ENCODE peak calls at places on chromosomes 2 and 18, in eight cellular contexts. One of them, this sample, is unnamed.

GRCh38 chr2:50751255-50752069 is 280.5 kb downstream of the NRXN1 start:
- DNase-seq in lower leg skin: no peak
- DNase-seq in breast epithelium: no peak
- DNase-seq in HCT116: no peak
- DNase-seq in K562: no peak
- DNase-seq in AG10803: no peak
- DNase-seq in uterus: no peak
- DNase-seq in heart left ventricle: no peak
- DNase-seq in this sample: no peak

GRCh38 chr2:229927817-229928321 is 5.6 kb downstream of the FBXO36 start:
- DNase-seq in lower leg skin: no peak
- DNase-seq in breast epithelium: no peak
- DNase-seq in HCT116: no peak
- DNase-seq in K562: no peak
- DNase-seq in AG10803: peak
- DNase-seq in uterus: no peak
- DNase-seq in heart left ventricle: no peak
- DNase-seq in this sample: no peak

GRCh38 chr2:96874099-96874831 is 4.4 kb upstream of the SEMA4C start:
- DNase-seq in lower leg skin: no peak
- DNase-seq in breast epithelium: no peak
- DNase-seq in HCT116: no peak
- DNase-seq in K562: peak
- DNase-seq in AG10803: no peak
- DNase-seq in uterus: no peak
- DNase-seq in heart left ventricle: no peak
- DNase-seq in this sample: peak

GRCh38 chr2:10526281-10526680 is 78.2 kb upstream of the ODC1 start:
- DNase-seq in lower leg skin: no peak
- DNase-seq in breast epithelium: no peak
- DNase-seq in HCT116: no peak
- DNase-seq in K562: no peak
- DNase-seq in AG10803: no peak
- DNase-seq in uterus: no peak
- DNase-seq in heart left ventricle: no peak
- DNase-seq in this sample: no peak

GRCh38 chr2:63679252-63679850 is 90.6 kb downstream of the MDH1 start:
- DNase-seq in lower leg skin: no peak
- DNase-seq in breast epithelium: no peak
- DNase-seq in HCT116: no peak
- DNase-seq in K562: no peak
- DNase-seq in AG10803: peak
- DNase-seq in uterus: no peak
- DNase-seq in heart left ventricle: no peak
- DNase-seq in this sample: no peak

GRCh38 chr2:219045937-219046550 is 4.7 kb upstream of the CFAP65 start:
- DNase-seq in lower leg skin: no peak
- DNase-seq in breast epithelium: no peak
- DNase-seq in HCT116: no peak
- DNase-seq in K562: peak
- DNase-seq in AG10803: no peak
- DNase-seq in uterus: no peak
- DNase-seq in heart left ventricle: no peak
- DNase-seq in this sample: peak

GRCh38 chr18:9323750-9324445 is 10.7 kb upstream of the TWSG1 start:
- DNase-seq in lower leg skin: no peak
- DNase-seq in breast epithelium: no peak
- DNase-seq in HCT116: no peak
- DNase-seq in K562: no peak
- DNase-seq in AG10803: peak
- DNase-seq in uterus: no peak
- DNase-seq in heart left ventricle: no peak
- DNase-seq in this sample: no peak

GRCh38 chr18:32674491-32674890 is 98.3 kb downstream of the KLHL14 start:
- DNase-seq in lower leg skin: no peak
- DNase-seq in breast epithelium: no peak
- DNase-seq in HCT116: no peak
- DNase-seq in K562: no peak
- DNase-seq in AG10803: no peak
- DNase-seq in uterus: no peak
- DNase-seq in heart left ventricle: no peak
- DNase-seq in this sample: no peak

GRCh38 chr18:23284629-23285028 is 149.3 kb downstream of the CABLES1 start:
- DNase-seq in lower leg skin: no peak
- DNase-seq in breast epithelium: no peak
- DNase-seq in HCT116: no peak
- DNase-seq in K562: no peak
- DNase-seq in AG10803: no peak
- DNase-seq in uterus: no peak
- DNase-seq in heart left ventricle: no peak
- DNase-seq in this sample: no peak

GRCh38 chr18:48866028-48866733 is 84.6 kb downstream of the SMAD7 start:
- DNase-seq in lower leg skin: no peak
- DNase-seq in breast epithelium: no peak
- DNase-seq in HCT116: no peak
- DNase-seq in K562: no peak
- DNase-seq in AG10803: peak
- DNase-seq in uterus: no peak
- DNase-seq in heart left ventricle: peak
- DNase-seq in this sample: no peak

GRCh38 chr2:99081886-99082285 is 59.6 kb upstream of the C2orf15 start:
- DNase-seq in lower leg skin: no peak
- DNase-seq in breast epithelium: no peak
- DNase-seq in HCT116: no peak
- DNase-seq in K562: no peak
- DNase-seq in AG10803: no peak
- DNase-seq in uterus: no peak
- DNase-seq in heart left ventricle: no peak
- DNase-seq in this sample: no peak

GRCh38 chr2:103656558-103656957 is 894.7 kb downstream of the TMEM182 start:
- DNase-seq in lower leg skin: no peak
- DNase-seq in breast epithelium: no peak
- DNase-seq in HCT116: no peak
- DNase-seq in K562: no peak
- DNase-seq in AG10803: no peak
- DNase-seq in uterus: no peak
- DNase-seq in heart left ventricle: no peak
- DNase-seq in this sample: no peak

GRCh38 chr18:37778417-37779165 is 213.0 kb upstream of the CELF4 start:
- DNase-seq in lower leg skin: peak
- DNase-seq in breast epithelium: peak
- DNase-seq in HCT116: peak
- DNase-seq in K562: peak
- DNase-seq in AG10803: peak
- DNase-seq in uterus: no peak
- DNase-seq in heart left ventricle: peak
- DNase-seq in this sample: peak

GRCh38 chr18:28113271-28114023 is 63.5 kb downstream of the CDH2 start:
- DNase-seq in lower leg skin: no peak
- DNase-seq in breast epithelium: no peak
- DNase-seq in HCT116: no peak
- DNase-seq in K562: no peak
- DNase-seq in AG10803: no peak
- DNase-seq in uterus: no peak
- DNase-seq in heart left ventricle: no peak
- DNase-seq in this sample: no peak

GRCh38 chr18:28114472-28114871 is 62.5 kb downstream of the CDH2 start:
- DNase-seq in lower leg skin: no peak
- DNase-seq in breast epithelium: no peak
- DNase-seq in HCT116: no peak
- DNase-seq in K562: no peak
- DNase-seq in AG10803: peak
- DNase-seq in uterus: no peak
- DNase-seq in heart left ventricle: no peak
- DNase-seq in this sample: no peak

GRCh38 chr18:28116461-28116860 is 60.5 kb downstream of the CDH2 start:
- DNase-seq in lower leg skin: no peak
- DNase-seq in breast epithelium: no peak
- DNase-seq in HCT116: no peak
- DNase-seq in K562: no peak
- DNase-seq in AG10803: no peak
- DNase-seq in uterus: no peak
- DNase-seq in heart left ventricle: no peak
- DNase-seq in this sample: no peak

GRCh38 chr18:28112056-28112470 is 64.9 kb downstream of the CDH2 start:
- DNase-seq in lower leg skin: no peak
- DNase-seq in breast epithelium: no peak
- DNase-seq in HCT116: no peak
- DNase-seq in K562: no peak
- DNase-seq in AG10803: peak
- DNase-seq in uterus: no peak
- DNase-seq in heart left ventricle: no peak
- DNase-seq in this sample: no peak

GRCh38 chr18:28115149-28115550 is 61.8 kb downstream of the CDH2 start:
- DNase-seq in lower leg skin: no peak
- DNase-seq in breast epithelium: no peak
- DNase-seq in HCT116: no peak
- DNase-seq in K562: no peak
- DNase-seq in AG10803: peak
- DNase-seq in uterus: no peak
- DNase-seq in heart left ventricle: no peak
- DNase-seq in this sample: no peak
- TF ChIP-seq CTCF in lower leg skin: no peak
- TF ChIP-seq CTCF in breast epithelium: no peak
- TF ChIP-seq CTCF in HCT116: no peak
- TF ChIP-seq CTCF in K562: no peak
- TF ChIP-seq CTCF in AG10803: peak
- TF ChIP-seq CTCF in uterus: no peak
- TF ChIP-seq CTCF in heart left ventricle: no peak
- TF ChIP-seq CTCF in this sample: no peak

GRCh38 chr2:222310747-222311320 is 12.0 kb upstream of the PAX3 start:
- DNase-seq in lower leg skin: no peak
- DNase-seq in breast epithelium: no peak
- DNase-seq in HCT116: no peak
- DNase-seq in K562: no peak
- DNase-seq in AG10803: no peak
- DNase-seq in uterus: no peak
- DNase-seq in heart left ventricle: no peak
- DNase-seq in this sample: no peak

GRCh38 chr2:222307978-222308479 is 9.2 kb upstream of the PAX3 start:
- DNase-seq in lower leg skin: no peak
- DNase-seq in breast epithelium: no peak
- DNase-seq in HCT116: no peak
- DNase-seq in K562: no peak
- DNase-seq in AG10803: no peak
- DNase-seq in uterus: no peak
- DNase-seq in heart left ventricle: no peak
- DNase-seq in this sample: no peak

GRCh38 chr2:222309361-222309760 is 10.6 kb upstream of the PAX3 start:
- DNase-seq in lower leg skin: no peak
- DNase-seq in breast epithelium: no peak
- DNase-seq in HCT116: no peak
- DNase-seq in K562: no peak
- DNase-seq in AG10803: no peak
- DNase-seq in uterus: no peak
- DNase-seq in heart left ventricle: no peak
- DNase-seq in this sample: no peak

GRCh38 chr2:222311321-222311977 is 12.7 kb upstream of the PAX3 start:
- DNase-seq in lower leg skin: no peak
- DNase-seq in breast epithelium: no peak
- DNase-seq in HCT116: no peak
- DNase-seq in K562: no peak
- DNase-seq in AG10803: no peak
- DNase-seq in uterus: no peak
- DNase-seq in heart left ventricle: no peak
- DNase-seq in this sample: no peak

DNA sequence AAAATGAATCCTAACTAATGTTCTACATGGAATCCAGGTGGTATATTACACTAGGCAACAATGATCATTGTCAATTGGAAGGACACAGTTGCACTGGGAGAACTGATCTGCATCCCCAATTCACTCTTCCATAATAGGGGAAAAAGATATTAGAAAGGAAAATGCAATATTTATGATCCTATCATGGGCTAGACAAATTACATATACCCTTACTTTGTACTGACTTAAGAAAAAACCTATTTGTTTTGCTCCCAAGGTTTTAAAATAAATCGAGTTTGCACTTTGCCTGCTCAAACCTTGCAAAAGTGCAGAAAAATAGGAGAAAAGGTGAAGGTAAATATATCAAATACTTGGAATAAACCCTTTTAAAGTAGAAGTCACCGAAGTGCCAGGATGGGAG is 11.0 kb upstream of the PAX3 start:
- DNase-seq in lower leg skin: no peak
- DNase-seq in breast epithelium: no peak
- DNase-seq in HCT116: no peak
- DNase-seq in K562: no peak
- DNase-seq in AG10803: no peak
- DNase-seq in uterus: no peak
- DNase-seq in heart left ventricle: no peak
- DNase-seq in this sample: no peak
- H3K4me3 ChIP-seq in lower leg skin: no peak
- H3K4me3 ChIP-seq in breast epithelium: no peak
- H3K4me3 ChIP-seq in HCT116: no peak
- H3K4me3 ChIP-seq in K562: no peak
- H3K4me3 ChIP-seq in AG10803: no peak
- H3K4me3 ChIP-seq in uterus: no peak
- H3K4me3 ChIP-seq in heart left ventricle: no peak
- H3K4me3 ChIP-seq in this sample: no peak

GRCh38 chr18:13420969-13421686 is 202.6 kb downstream of the LDLRAD4 start:
- DNase-seq in lower leg skin: no peak
- DNase-seq in breast epithelium: no peak
- DNase-seq in HCT116: no peak
- DNase-seq in K562: no peak
- DNase-seq in AG10803: no peak
- DNase-seq in uterus: no peak
- DNase-seq in heart left ventricle: no peak
- DNase-seq in this sample: no peak
- TF ChIP-seq CTCF in lower leg skin: no peak
- TF ChIP-seq CTCF in breast epithelium: no peak
- TF ChIP-seq CTCF in HCT116: no peak
- TF ChIP-seq CTCF in K562: no peak
- TF ChIP-seq CTCF in AG10803: no peak
- TF ChIP-seq CTCF in uterus: no peak
- TF ChIP-seq CTCF in heart left ventricle: no peak
- TF ChIP-seq CTCF in this sample: no peak

GRCh38 chr2:44804406-44805235 is 136.9 kb upstream of the SIX3 start:
- DNase-seq in lower leg skin: no peak
- DNase-seq in breast epithelium: no peak
- DNase-seq in HCT116: no peak
- DNase-seq in K562: no peak
- DNase-seq in AG10803: no peak
- DNase-seq in uterus: no peak
- DNase-seq in heart left ventricle: no peak
- DNase-seq in this sample: no peak
- H3K4me3 ChIP-seq in lower leg skin: no peak
- H3K4me3 ChIP-seq in breast epithelium: no peak
- H3K4me3 ChIP-seq in HCT116: no peak
- H3K4me3 ChIP-seq in K562: no peak
- H3K4me3 ChIP-seq in AG10803: no peak
- H3K4me3 ChIP-seq in uterus: no peak
- H3K4me3 ChIP-seq in heart left ventricle: no peak
- H3K4me3 ChIP-seq in this sample: no peak

GRCh38 chr2:152468832-152469692 is 134.1 kb downstream of the FMNL2 start:
- DNase-seq in lower leg skin: no peak
- DNase-seq in breast epithelium: no peak
- DNase-seq in HCT116: no peak
- DNase-seq in K562: no peak
- DNase-seq in AG10803: no peak
- DNase-seq in uterus: no peak
- DNase-seq in heart left ventricle: no peak
- DNase-seq in this sample: peak
- TF ChIP-seq CTCF in lower leg skin: no peak
- TF ChIP-seq CTCF in breast epithelium: no peak
- TF ChIP-seq CTCF in HCT116: no peak
- TF ChIP-seq CTCF in K562: no peak
- TF ChIP-seq CTCF in AG10803: no peak
- TF ChIP-seq CTCF in uterus: no peak
- TF ChIP-seq CTCF in heart left ventricle: no peak
- TF ChIP-seq CTCF in this sample: no peak

GRCh38 chr2:3585239-3586109 is 9.4 kb upstream of the COLEC11 start:
- DNase-seq in lower leg skin: no peak
- DNase-seq in breast epithelium: no peak
- DNase-seq in HCT116: no peak
- DNase-seq in K562: peak
- DNase-seq in AG10803: peak
- DNase-seq in uterus: peak
- DNase-seq in heart left ventricle: peak
- DNase-seq in this sample: no peak
- H3K4me3 ChIP-seq in lower leg skin: no peak
- H3K4me3 ChIP-seq in breast epithelium: no peak
- H3K4me3 ChIP-seq in HCT116: no peak
- H3K4me3 ChIP-seq in K562: no peak
- H3K4me3 ChIP-seq in AG10803: no peak
- H3K4me3 ChIP-seq in uterus: no peak
- H3K4me3 ChIP-seq in heart left ventricle: peak
- H3K4me3 ChIP-seq in this sample: no peak

This sample was measured in GM12865.